ENCODE peak calls at places on chromosomes 2 and 18, in ten cellular contexts. T is lower lobe of right lung; C is CD8-positive, alpha-beta T cell; X is cardiac fibroblast; E is BE2C; K is HFFc6; H is choroid plexus epithelial cell; R is heart right ventricle; Y is prostate gland; D is dorsolateral prefrontal cortex. S is an unnamed sample.

GRCh38 chr18:63848159-63848558 is 39.3 kb upstream of the SERPINB2 start:
- DNase-seq in X (peak), Y (peak), R (no peak), D (no peak), T (no peak), H (peak), E (peak), C (no peak), K (peak), S (no peak)

GRCh38 chr2:210410542-210410941 is 66.0 kb downstream of the LANCL1 start:
- DNase-seq in D (no peak), C (no peak), R (no peak), K (no peak), T (no peak), E (no peak), H (no peak), Y (no peak), X (no peak), S (no peak)

GRCh38 chr18:3605562-3606443 is 155.8 kb downstream of the TGIF1 start:
- DNase-seq in E (no peak), C (no peak), K (peak), Y (no peak), D (no peak), T (no peak), H (peak), R (no peak), X (peak), S (no peak)

GRCh38 chr2:7015007-7015950 is 98.1 kb downstream of the RNF144A start:
- DNase-seq in T (no peak), Y (no peak), C (no peak), R (no peak), H (no peak), X (no peak), K (no peak), D (no peak), E (peak), S (no peak)

GRCh38 chr2:88074854-88075292 is 7.2 kb downstream of the SMYD1 start:
- DNase-seq in X (peak), C (no peak), Y (no peak), E (no peak), T (no peak), D (no peak), R (no peak), H (peak), K (peak), S (no peak)

GRCh38 chr18:60892855-60893254 is 440.4 kb upstream of the CDH20 start:
- DNase-seq in E (no peak), K (no peak), D (no peak), H (peak), C (no peak), T (no peak), Y (no peak), X (peak), R (no peak), S (no peak)

GRCh38 chr2:104849618-104850097 is 4.3 kb upstream of the POU3F3 start:
- DNase-seq in T (no peak), H (peak), X (peak), Y (peak), E (peak), D (peak), C (peak), R (peak), K (peak), S (no peak)

GRCh38 chr2:189049709-189050108 is 75.5 kb downstream of the COL3A1 start:
- DNase-seq in D (no peak), Y (no peak), E (no peak), T (no peak), K (no peak), H (peak), C (no peak), R (no peak), X (no peak), S (no peak)

GRCh38 chr2:100494712-100495111 is 24.4 kb downstream of the NMS start:
- DNase-seq in H (no peak), C (no peak), R (no peak), D (no peak), Y (no peak), K (no peak), X (no peak), E (no peak), T (no peak), S (no peak)

GRCh38 chr2:40041983-40042382 is 262.9 kb upstream of the THUMPD2 start:
- DNase-seq in D (no peak), K (peak), C (no peak), X (peak), R (no peak), E (no peak), Y (no peak), H (peak), T (no peak), S (no peak)

GRCh38 chr18:56509656-56510055 is 128.7 kb downstream of the TXNL1 start:
- DNase-seq in T (no peak), X (no peak), H (peak), D (no peak), K (no peak), C (no peak), E (no peak), R (no peak), Y (no peak), S (no peak)

GRCh38 chr2:54763636-54764291 is 40.3 kb downstream of the EML6 start:
- DNase-seq in T (no peak), Y (no peak), R (no peak), K (no peak), E (no peak), C (no peak), X (no peak), H (no peak), D (no peak), S (no peak)
- TF ChIP-seq CTCF in T (peak), Y (no peak), R (peak), K (peak), E (peak), C (no peak), X (peak), H (peak), D (peak), S (no peak)

GRCh38 chr2:139354518-139354917 is 574.3 kb upstream of the NXPH2 start:
- DNase-seq in H (no peak), E (no peak), X (no peak), R (no peak), D (no peak), K (no peak), T (no peak), C (no peak), Y (no peak), S (no peak)

GRCh38 chr2:139359818-139360217 is 579.6 kb upstream of the NXPH2 start:
- DNase-seq in X (no peak), T (no peak), H (no peak), C (no peak), D (no peak), K (no peak), R (no peak), E (no peak), Y (no peak), S (no peak)

DNA sequence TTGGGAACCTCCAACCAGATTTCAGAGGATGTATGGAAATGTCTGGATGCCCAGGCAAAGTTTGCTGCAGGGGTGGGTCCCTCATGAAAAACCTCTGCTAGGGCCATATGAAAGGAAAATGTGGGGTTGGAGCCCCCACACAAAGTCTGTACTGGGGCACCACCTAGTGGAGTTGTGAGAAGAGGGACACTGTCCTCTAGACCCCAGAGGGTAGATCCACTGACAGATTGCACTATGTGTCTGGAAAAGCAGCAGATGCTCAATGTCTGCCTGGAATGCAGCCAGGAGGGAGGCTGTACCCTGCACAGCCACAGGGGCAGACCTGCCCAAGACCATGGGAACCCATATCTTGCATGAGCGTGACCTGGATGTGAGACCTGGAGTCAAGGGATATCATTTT is 573.7 kb upstream of the NXPH2 start:
- DNase-seq in D (no peak), H (no peak), T (no peak), C (no peak), E (peak), Y (no peak), X (no peak), R (no peak), K (no peak), S (no peak)
- TF ChIP-seq CTCF in D (no peak), H (no peak), T (no peak), C (no peak), E (peak), Y (no peak), X (no peak), R (no peak), K (no peak), S (no peak)

GRCh38 chr2:8303322-8303832 is 378.5 kb upstream of the ID2 start:
- DNase-seq in X (no peak), R (peak), D (no peak), E (no peak), C (peak), H (peak), T (peak), Y (peak), K (no peak), S (no peak)
- TF ChIP-seq CTCF in X (no peak), R (peak), D (no peak), E (no peak), C (peak), H (no peak), T (peak), Y (no peak), K (no peak), S (no peak)

GRCh38 chr2:120578576-120579352 is 156.9 kb upstream of the GLI2 start:
- DNase-seq in Y (no peak), T (no peak), E (no peak), D (no peak), C (no peak), R (no peak), H (no peak), K (no peak), X (no peak), S (no peak)

GRCh38 chr2:120577896-120578295 is 157.8 kb upstream of the GLI2 start:
- DNase-seq in E (no peak), C (no peak), K (no peak), D (no peak), Y (no peak), T (no peak), X (no peak), H (no peak), R (no peak), S (no peak)

GRCh38 chr2:120575966-120576365 is 159.7 kb upstream of the GLI2 start:
- DNase-seq in D (no peak), K (no peak), C (no peak), T (peak), R (no peak), X (no peak), H (no peak), Y (no peak), E (no peak), S (no peak)

GRCh38 chr2:120574620-120575019 is 161.0 kb upstream of the GLI2 start:
- DNase-seq in Y (no peak), E (no peak), C (no peak), R (no peak), T (peak), K (no peak), H (no peak), X (no peak), D (no peak), S (no peak)

GRCh38 chr2:120576509-120577474 is 158.9 kb upstream of the GLI2 start:
- DNase-seq in H (peak), K (peak), C (no peak), R (peak), D (no peak), T (no peak), Y (no peak), X (peak), E (peak), S (no peak)
- TF ChIP-seq CTCF in H (no peak), K (no peak), C (no peak), R (no peak), D (no peak), T (no peak), Y (no peak), X (no peak), E (no peak), S (no peak)

GRCh38 chr2:170716851-170717598 is 1.9 kb downstream of the SP5 start:
- DNase-seq in K (no peak), R (no peak), T (peak), C (no peak), X (peak), D (no peak), Y (no peak), E (peak), H (peak), S (no peak)
- TF ChIP-seq CTCF in K (no peak), R (peak), T (peak), C (peak), X (peak), D (peak), Y (peak), E (peak), H (peak), S (no peak)

DNA sequence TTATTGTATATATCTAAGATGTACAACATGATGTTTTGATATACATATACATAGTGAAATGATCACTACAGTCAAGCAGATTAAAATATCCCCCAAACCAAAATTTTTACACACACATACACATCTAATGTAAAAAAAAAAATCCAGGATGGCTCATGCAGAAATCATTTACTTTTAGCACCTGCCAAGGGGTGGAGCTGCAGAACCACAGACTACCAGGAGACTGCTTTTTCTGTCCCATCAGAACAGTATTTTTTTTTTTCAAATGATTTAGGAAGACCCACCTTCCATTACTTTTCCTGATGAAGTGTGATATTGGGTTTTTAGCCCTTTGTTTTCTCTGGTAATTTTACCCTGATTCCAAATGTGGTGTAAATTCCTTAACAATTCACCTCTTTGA is 61.9 kb downstream of the AQP4 start:
- DNase-seq in T (no peak), H (no peak), R (no peak), C (no peak), D (no peak), K (no peak), E (no peak), X (no peak), Y (no peak), S (no peak)
- TF ChIP-seq CTCF in T (no peak), H (no peak), R (no peak), C (no peak), D (no peak), K (no peak), E (peak), X (no peak), Y (no peak), S (no peak)

DNA sequence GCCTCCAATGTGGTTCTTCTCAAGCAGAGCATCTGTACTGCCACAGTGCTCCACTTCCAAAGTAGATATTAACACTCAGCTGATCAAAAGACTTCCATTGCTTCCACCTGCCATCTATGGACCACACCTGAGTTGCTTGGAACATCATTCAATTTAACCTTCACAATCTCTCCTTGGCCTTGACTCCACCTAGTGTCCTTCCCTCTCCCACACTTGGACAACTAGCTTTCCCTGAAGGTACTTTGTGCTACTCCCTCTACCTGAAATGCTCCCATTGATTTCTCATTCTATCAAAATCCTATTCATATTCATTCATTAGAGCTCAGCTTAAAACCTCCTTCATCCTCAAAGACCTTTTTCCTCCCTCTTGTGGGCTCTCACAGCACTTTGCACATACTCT is 48.7 kb downstream of the SOWAHC start:
- DNase-seq in D (no peak), T (no peak), E (no peak), Y (no peak), X (no peak), R (no peak), C (no peak), K (no peak), H (no peak), S (no peak)
- TF ChIP-seq CTCF in D (no peak), T (peak), E (no peak), Y (no peak), X (peak), R (peak), C (no peak), K (peak), H (peak), S (no peak)